ENCODE peak calls at places on chromosomes 13 and 19, in seven cellular contexts. Z is hippocampal formation, I is brain pericyte, E is astrocyte of the cerebellum, L is HT-29, K is left ventricle myocardium inferior, C is PC-9. D is an unnamed sample.
A peak's percentile ranks its signal among the peaks of the same experiment; 100 is the strongest.

GRCh38 chr19:40613669-40614594 is 12.8 kb downstream of the LTBP4 start:
- DNase-seq in Z (no peak), I (peak; percentile 72), E (no peak), L (no peak), K (peak; percentile 82), C (peak; percentile 89), D (peak; percentile 89)

GRCh38 chr19:28475525-28475924 is 737.4 kb downstream of the UQCRFS1 start:
- DNase-seq in Z (no peak), I (no peak), E (no peak), L (no peak), K (no peak), C (no peak), D (peak; percentile 15)

GRCh38 chr13:54029226-54029625 is 1000.6 kb downstream of the OLFM4 start:
- DNase-seq in Z (no peak), I (no peak), E (peak; percentile 86), L (peak; percentile 42), K (no peak), C (no peak), D (peak; percentile 0)

GRCh38 chr13:59710416-59710815 is 453.3 kb downstream of the DIAPH3 start:
- DNase-seq in Z (no peak), I (no peak), E (no peak), L (no peak), K (no peak), C (no peak), D (peak; percentile 20)

GRCh38 chr13:30593001-30593400 is 24.7 kb upstream of the USPL1 start:
- DNase-seq in Z (no peak), I (no peak), E (no peak), L (no peak), K (no peak), C (no peak), D (no peak)

GRCh38 chr19:2517881-2518601 is 42.1 kb downstream of the GADD45B start:
- DNase-seq in Z (no peak), I (no peak), E (peak; percentile 76), L (no peak), K (no peak), C (no peak), D (peak; percentile 61)

GRCh38 chr19:2529473-2529918 is 53.6 kb downstream of the GADD45B start:
- DNase-seq in Z (no peak), I (no peak), E (no peak), L (peak; percentile 57), K (no peak), C (peak; percentile 71), D (peak; percentile 84)

GRCh38 chr19:42291437-42291815 is 10.5 kb upstream of the PRR19 start:
- DNase-seq in Z (no peak), I (no peak), E (no peak), L (peak; percentile 95), K (no peak), C (no peak), D (no peak)

GRCh38 chr13:66207610-66208009 is 1022.5 kb downstream of the PCDH9 start:
- DNase-seq in Z (no peak), I (no peak), E (no peak), L (no peak), K (no peak), C (no peak), D (peak; percentile 8)

GRCh38 chr19:9958451-9958850 is 22.1 kb upstream of the OLFM2 start:
- DNase-seq in Z (no peak), I (no peak), E (peak; percentile 84), L (no peak), K (no peak), C (no peak), D (peak; percentile 78)

GRCh38 chr13:105603283-105603682 is 932.2 kb downstream of the EFNB2 start:
- DNase-seq in Z (no peak), I (no peak), E (no peak), L (no peak), K (no peak), C (no peak), D (no peak)

GRCh38 chr13:110262944-110263343 is 44.0 kb downstream of the COL4A1 start:
- DNase-seq in Z (no peak), I (no peak), E (no peak), L (no peak), K (no peak), C (no peak), D (peak; percentile 64)

GRCh38 chr13:67145950-67146349 is 84.2 kb downstream of the PCDH9 start:
- DNase-seq in Z (no peak), I (no peak), E (no peak), L (no peak), K (no peak), C (no peak), D (no peak)

GRCh38 chr19:51127755-51128154 is 3.0 kb downstream of the SIGLEC9 start:
- DNase-seq in Z (peak; percentile 13), I (no peak), E (no peak), L (no peak), K (no peak), C (no peak), D (peak; percentile 89)

GRCh38 chr19:51002542-51003311 is 1.3 kb upstream of the KLK8 start:
- DNase-seq in Z (no peak), I (no peak), E (no peak), L (peak; percentile 100), K (no peak), C (peak; percentile 98), D (no peak)

GRCh38 chr19:54415208-54415900 is at the start of gene TTYH1:
- DNase-seq in Z (no peak), I (no peak), E (no peak), L (no peak), K (no peak), C (no peak), D (no peak)

GRCh38 chr13:95191821-95192220 is 109.4 kb downstream of the ABCC4 start:
- DNase-seq in Z (peak; percentile 60), I (peak; percentile 50), E (peak; percentile 49), L (peak; percentile 95), K (peak; percentile 71), C (peak; percentile 78), D (peak; percentile 55)

GRCh38 chr13:75196112-75196855 is 285.7 kb downstream of the TBC1D4 start:
- DNase-seq in Z (no peak), I (peak; percentile 54), E (peak; percentile 31), L (no peak), K (no peak), C (no peak), D (peak; percentile 80)

GRCh38 chr19:12838182-12838890 is at the start of gene MAST1:
- DNase-seq in Z (no peak), I (no peak), E (no peak), L (peak; percentile 37), K (no peak), C (peak; percentile 65), D (no peak)

GRCh38 chr13:91657283-91657682 is 258.9 kb downstream of the GPC5 start:
- DNase-seq in Z (no peak), I (no peak), E (no peak), L (no peak), K (no peak), C (no peak), D (no peak)

GRCh38 chr13:47092202-47092601 is 195.3 kb upstream of the HTR2A start:
- DNase-seq in Z (no peak), I (no peak), E (no peak), L (no peak), K (no peak), C (no peak), D (no peak)

GRCh38 chr13:45179428-45179827 is 21.4 kb downstream of the KCTD4 start:
- DNase-seq in Z (no peak), I (no peak), E (peak; percentile 36), L (peak; percentile 32), K (no peak), C (no peak), D (no peak)

GRCh38 chr19:10290439-10290875 is 705 bp downstream of the ICAM5 start:
- DNase-seq in Z (no peak), I (no peak), E (no peak), L (no peak), K (no peak), C (no peak), D (no peak)

GRCh38 chr19:4534836-4535658 is at the start of gene PLIN5:
- DNase-seq in Z (peak; percentile 18), I (no peak), E (no peak), L (peak; percentile 80), K (peak; percentile 81), C (peak; percentile 83), D (peak; percentile 36)

GRCh38 chr13:89783221-89783755 is 1564.2 kb upstream of the MIR17HG start:
- DNase-seq in Z (no peak), I (no peak), E (no peak), L (no peak), K (no peak), C (no peak), D (no peak)

GRCh38 chr19:40800997-40801377 is 2.0 kb downstream of the EGLN2 start:
- DNase-seq in Z (no peak), I (no peak), E (no peak), L (no peak), K (no peak), C (no peak), D (no peak)

GRCh38 chr13:82165396-82166174 is 1716.7 kb downstream of the SLITRK1 start:
- DNase-seq in Z (no peak), I (no peak), E (no peak), L (no peak), K (no peak), C (peak; percentile 44), D (no peak)

GRCh38 chr13:40390290-40391008 is 276.0 kb downstream of the FOXO1 start:
- DNase-seq in Z (no peak), I (no peak), E (no peak), L (no peak), K (no peak), C (no peak), D (no peak)

GRCh38 chr13:76455960-76456359 is 430.2 kb downstream of the KCTD12 start:
- DNase-seq in Z (no peak), I (no peak), E (peak; percentile 79), L (no peak), K (no peak), C (no peak), D (peak; percentile 44)

GRCh38 chr19:7743425-7743841 is 3.9 kb downstream of the CD209 start:
- DNase-seq in Z (no peak), I (no peak), E (no peak), L (no peak), K (no peak), C (no peak), D (no peak)

GRCh38 chr13:27549406-27549981 is 70.8 kb downstream of the LNX2 start:
- DNase-seq in Z (no peak), I (no peak), E (no peak), L (peak; percentile 82), K (no peak), C (no peak), D (peak; percentile 73)

GRCh38 chr19:13842294-13843103 is 34.4 kb upstream of the NANOS3 start:
- DNase-seq in Z (no peak), I (no peak), E (no peak), L (peak; percentile 65), K (peak; percentile 91), C (peak; percentile 86), D (peak; percentile 51)

GRCh38 chr13:62799038-62799535 is 1383.4 kb upstream of the PCDH20 start:
- DNase-seq in Z (no peak), I (no peak), E (no peak), L (no peak), K (no peak), C (no peak), D (no peak)

GRCh38 chr13:113402471-113403254 is 38.7 kb upstream of the GRTP1 start:
- DNase-seq in Z (no peak), I (no peak), E (no peak), L (no peak), K (no peak), C (no peak), D (no peak)

D was measured in amniotic epithelial cell.